ENCODE peak calls at places on chromosomes 5 and 9, in four cellular contexts. One of them, this sample, is unnamed.

GRCh38 chr9:69932901-69933300 is 110.7 kb upstream of the MAMDC2 start:
- DNase-seq in ascending aorta: no peak
- DNase-seq in left ventricle myocardium inferior: no peak
- DNase-seq in right cardiac atrium: no peak
- DNase-seq in this sample: no peak

GRCh38 chr5:131289738-131290137 is 25.9 kb downstream of the CDC42SE2 start:
- DNase-seq in right cardiac atrium: no peak
- DNase-seq in left ventricle myocardium inferior: no peak
- DNase-seq in ascending aorta: no peak
- DNase-seq in this sample: no peak

GRCh38 chr5:145775893-145776444 is 59.2 kb downstream of the PRELID2 start:
- DNase-seq in left ventricle myocardium inferior: no peak
- DNase-seq in right cardiac atrium: no peak
- DNase-seq in ascending aorta: no peak
- DNase-seq in this sample: no peak

GRCh38 chr5:158658439-158659230 is 441.1 kb downstream of the EBF1 start:
- DNase-seq in right cardiac atrium: no peak
- DNase-seq in ascending aorta: no peak
- DNase-seq in left ventricle myocardium inferior: no peak
- DNase-seq in this sample: no peak

GRCh38 chr5:65873181-65873580 is 53.2 kb upstream of the ERBIN start:
- DNase-seq in right cardiac atrium: no peak
- DNase-seq in left ventricle myocardium inferior: no peak
- DNase-seq in ascending aorta: no peak
- DNase-seq in this sample: no peak

GRCh38 chr9:121399883-121400607 is 30.0 kb upstream of the STOM start:
- DNase-seq in left ventricle myocardium inferior: no peak
- DNase-seq in ascending aorta: no peak
- DNase-seq in right cardiac atrium: no peak
- DNase-seq in this sample: no peak

GRCh38 chr9:108606408-108606807 is 249.4 kb downstream of the ACTL7B start:
- DNase-seq in right cardiac atrium: no peak
- DNase-seq in left ventricle myocardium inferior: no peak
- DNase-seq in ascending aorta: no peak
- DNase-seq in this sample: no peak

GRCh38 chr5:37704406-37704805 is 135.4 kb downstream of the GDNF start:
- DNase-seq in right cardiac atrium: no peak
- DNase-seq in left ventricle myocardium inferior: no peak
- DNase-seq in ascending aorta: no peak
- DNase-seq in this sample: no peak

GRCh38 chr5:120609570-120609969 is 145.5 kb downstream of the PRR16 start:
- DNase-seq in ascending aorta: no peak
- DNase-seq in right cardiac atrium: no peak
- DNase-seq in left ventricle myocardium inferior: no peak
- DNase-seq in this sample: no peak

GRCh38 chr9:100064872-100065581 is 33.8 kb downstream of the ERP44 start:
- DNase-seq in left ventricle myocardium inferior: no peak
- DNase-seq in right cardiac atrium: no peak
- DNase-seq in ascending aorta: no peak
- DNase-seq in this sample: no peak

GRCh38 chr9:19020886-19021285 is 12.1 kb downstream of the SAXO1 start:
- DNase-seq in right cardiac atrium: no peak
- DNase-seq in left ventricle myocardium inferior: no peak
- DNase-seq in ascending aorta: no peak
- DNase-seq in this sample: no peak

GRCh38 chr5:56637321-56637920 is 177.9 kb upstream of the MAP3K1 start:
- DNase-seq in left ventricle myocardium inferior: no peak
- DNase-seq in ascending aorta: no peak
- DNase-seq in right cardiac atrium: no peak
- DNase-seq in this sample: no peak

GRCh38 chr9:127200106-127200862 is 64.3 kb upstream of the GARNL3 start:
- DNase-seq in left ventricle myocardium inferior: peak; percentile 8
- DNase-seq in right cardiac atrium: no peak
- DNase-seq in ascending aorta: no peak
- DNase-seq in this sample: no peak

GRCh38 chr5:180646963-180647305 is 2.5 kb downstream of the FLT4 start:
- DNase-seq in right cardiac atrium: no peak
- DNase-seq in ascending aorta: no peak
- DNase-seq in left ventricle myocardium inferior: peak; percentile 5
- DNase-seq in this sample: no peak

GRCh38 chr9:89740722-89741121 is 135.9 kb downstream of the GADD45G start:
- DNase-seq in right cardiac atrium: no peak
- DNase-seq in left ventricle myocardium inferior: no peak
- DNase-seq in ascending aorta: no peak
- DNase-seq in this sample: no peak

GRCh38 chr9:3875371-3876132 is 349.8 kb upstream of the RFX3 start:
- DNase-seq in left ventricle myocardium inferior: no peak
- DNase-seq in ascending aorta: no peak
- DNase-seq in right cardiac atrium: no peak
- DNase-seq in this sample: no peak

GRCh38 chr9:27407966-27408365 is 111.0 kb upstream of the EQTN start:
- DNase-seq in right cardiac atrium: no peak
- DNase-seq in ascending aorta: no peak
- DNase-seq in left ventricle myocardium inferior: no peak
- DNase-seq in this sample: no peak

GRCh38 chr5:135371738-135372232 is 27.2 kb downstream of the MACROH2A1 start:
- DNase-seq in left ventricle myocardium inferior: no peak
- DNase-seq in ascending aorta: no peak
- DNase-seq in right cardiac atrium: no peak
- DNase-seq in this sample: no peak

DNA sequence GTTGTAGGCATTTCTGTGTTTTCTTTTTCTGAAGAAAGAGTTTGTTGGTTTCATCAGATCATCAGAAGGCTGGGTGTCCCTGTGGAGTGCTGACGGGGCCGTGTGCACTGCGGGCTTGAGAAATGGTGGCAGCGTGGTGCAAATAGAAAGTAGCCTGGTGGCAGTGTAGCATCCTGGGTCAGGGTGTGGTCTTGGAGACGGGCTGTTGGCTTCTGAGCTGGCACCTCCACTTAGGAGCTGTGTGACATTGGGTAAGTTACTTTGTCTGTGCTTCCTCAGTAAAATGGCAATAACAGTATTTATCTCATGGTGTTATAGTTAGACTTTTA is 10.0 kb upstream of the NDST1 start:
- DNase-seq in ascending aorta: no peak
- DNase-seq in left ventricle myocardium inferior: no peak
- DNase-seq in right cardiac atrium: no peak
- DNase-seq in this sample: no peak
- H3K4me1 ChIP-seq in ascending aorta: peaks cover 69% of the 10 kb centered on the region
- H3K4me1 ChIP-seq in left ventricle myocardium inferior: peaks cover 79% of the 10 kb centered on the region
- H3K4me1 ChIP-seq in right cardiac atrium: peaks cover 59% of the 10 kb centered on the region
- H3K4me1 ChIP-seq in this sample: peaks cover 66% of the 10 kb centered on the region

GRCh38 chr9:137163101-137163661 is 6.7 kb downstream of the LRRC26 start:
- DNase-seq in right cardiac atrium: no peak
- DNase-seq in left ventricle myocardium inferior: no peak
- DNase-seq in ascending aorta: no peak
- DNase-seq in this sample: no peak
- H3K27me3 ChIP-seq in right cardiac atrium: no peaks in the 10 kb centered on the region
- H3K27me3 ChIP-seq in left ventricle myocardium inferior: peaks cover 100% of the 10 kb centered on the region
- H3K27me3 ChIP-seq in ascending aorta: peaks cover 69% of the 10 kb centered on the region
- H3K27me3 ChIP-seq in this sample: peaks cover 99% of the 10 kb centered on the region

DNA sequence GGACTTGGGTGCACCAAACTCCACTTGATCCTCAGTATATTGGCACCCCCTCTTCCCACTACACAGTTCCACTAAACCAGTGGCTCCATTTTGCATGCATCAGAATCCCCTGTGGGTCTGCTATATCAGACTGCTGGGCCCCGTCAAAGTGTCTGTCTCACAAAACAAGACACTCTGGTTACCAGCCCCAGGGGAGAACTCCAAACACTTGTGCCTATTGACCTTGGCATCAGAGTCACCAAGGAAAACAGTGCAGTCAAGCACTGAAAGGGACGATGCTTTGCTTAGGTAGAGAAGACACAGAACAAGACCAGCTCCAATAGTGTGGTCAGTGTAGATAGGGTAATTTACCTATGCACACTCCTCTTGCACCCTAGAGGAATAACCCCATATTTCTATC is 205.8 kb upstream of the RAI14 start:
- DNase-seq in right cardiac atrium: no peak
- DNase-seq in ascending aorta: no peak
- DNase-seq in left ventricle myocardium inferior: no peak
- DNase-seq in this sample: no peak
- H3K4me1 ChIP-seq in right cardiac atrium: no peaks in the 10 kb centered on the region
- H3K4me1 ChIP-seq in ascending aorta: no peaks in the 10 kb centered on the region
- H3K4me1 ChIP-seq in left ventricle myocardium inferior: no peaks in the 10 kb centered on the region
- H3K4me1 ChIP-seq in this sample: peaks cover 7% of the 10 kb centered on the region

GRCh38 chr9:6646028-6646636 is 603 bp upstream of the GLDC start:
- DNase-seq in left ventricle myocardium inferior: no peak
- DNase-seq in ascending aorta: no peak
- DNase-seq in right cardiac atrium: no peak
- DNase-seq in this sample: no peak
- H3K27me3 ChIP-seq in left ventricle myocardium inferior: peaks cover 96% of the 10 kb centered on the region
- H3K27me3 ChIP-seq in ascending aorta: no peaks in the 10 kb centered on the region
- H3K27me3 ChIP-seq in right cardiac atrium: no peaks in the 10 kb centered on the region
- H3K27me3 ChIP-seq in this sample: peaks cover 44% of the 10 kb centered on the region

GRCh38 chr9:95463145-95464060 is 53.4 kb downstream of the PTCH1 start:
- DNase-seq in left ventricle myocardium inferior: no peak
- DNase-seq in right cardiac atrium: no peak
- DNase-seq in ascending aorta: no peak
- DNase-seq in this sample: no peak

GRCh38 chr9:95460627-95461164 is 56.1 kb downstream of the PTCH1 start:
- DNase-seq in ascending aorta: no peak
- DNase-seq in right cardiac atrium: no peak
- DNase-seq in left ventricle myocardium inferior: no peak
- DNase-seq in this sample: no peak

GRCh38 chr9:95462419-95463121 is 54.2 kb downstream of the PTCH1 start:
- DNase-seq in right cardiac atrium: peak; percentile 55
- DNase-seq in ascending aorta: no peak
- DNase-seq in left ventricle myocardium inferior: peak; percentile 55
- DNase-seq in this sample: no peak

GRCh38 chr9:95459867-95460626 is 56.7 kb downstream of the PTCH1 start:
- DNase-seq in right cardiac atrium: no peak
- DNase-seq in left ventricle myocardium inferior: no peak
- DNase-seq in ascending aorta: no peak
- DNase-seq in this sample: no peak

DNA sequence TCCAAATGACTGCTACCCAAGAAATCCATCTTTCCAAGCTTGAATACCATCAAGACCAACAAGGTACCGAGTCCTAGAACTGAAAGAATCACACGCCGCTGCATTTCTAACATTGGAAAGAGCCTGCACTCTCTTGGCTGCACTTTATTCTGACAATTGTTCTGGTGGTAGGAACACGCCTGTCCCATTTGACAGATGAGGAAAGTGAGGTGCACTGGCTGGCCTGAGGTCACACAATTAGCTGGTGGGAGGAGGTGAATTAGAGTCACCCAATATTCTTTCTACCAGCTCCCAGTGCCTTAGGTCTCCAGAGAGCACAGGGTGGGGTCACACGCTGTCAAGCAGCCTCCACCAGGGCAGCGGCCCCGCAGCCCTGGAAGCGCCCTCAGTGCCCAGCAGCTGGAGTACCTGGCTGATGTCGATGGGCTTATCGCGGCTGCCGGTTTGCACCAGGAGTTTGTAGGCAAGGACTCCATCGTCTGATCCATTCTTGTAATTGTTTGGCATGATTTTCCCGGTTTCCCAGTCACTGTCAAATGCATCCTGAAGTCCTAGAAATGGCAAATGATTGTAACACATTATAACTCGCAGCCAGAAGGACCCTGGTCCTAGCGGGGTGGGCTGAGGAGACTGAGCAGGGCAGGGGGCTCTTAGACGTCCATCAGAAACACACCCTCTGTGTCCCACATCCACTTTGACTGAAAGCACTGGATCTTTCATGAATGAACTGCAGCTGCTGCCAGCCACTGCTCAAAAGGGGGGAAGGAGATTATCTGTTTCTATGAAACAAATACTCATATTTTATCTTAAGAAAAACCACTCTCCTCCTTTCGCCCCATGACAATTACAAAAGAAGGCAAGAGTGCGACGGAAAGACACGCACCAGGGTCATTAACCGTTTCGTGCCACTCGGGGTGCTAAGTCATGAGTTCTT is 55.1 kb downstream of the PTCH1 start:
- DNase-seq in right cardiac atrium: no peak
- DNase-seq in left ventricle myocardium inferior: no peak
- DNase-seq in ascending aorta: no peak
- DNase-seq in this sample: no peak
- H3K4me1 ChIP-seq in right cardiac atrium: peaks cover 4% of the 10 kb centered on the region
- H3K4me1 ChIP-seq in left ventricle myocardium inferior: peaks cover 19% of the 10 kb centered on the region
- H3K4me1 ChIP-seq in ascending aorta: no peaks in the 10 kb centered on the region
- H3K4me1 ChIP-seq in this sample: peaks cover 20% of the 10 kb centered on the region

DNA sequence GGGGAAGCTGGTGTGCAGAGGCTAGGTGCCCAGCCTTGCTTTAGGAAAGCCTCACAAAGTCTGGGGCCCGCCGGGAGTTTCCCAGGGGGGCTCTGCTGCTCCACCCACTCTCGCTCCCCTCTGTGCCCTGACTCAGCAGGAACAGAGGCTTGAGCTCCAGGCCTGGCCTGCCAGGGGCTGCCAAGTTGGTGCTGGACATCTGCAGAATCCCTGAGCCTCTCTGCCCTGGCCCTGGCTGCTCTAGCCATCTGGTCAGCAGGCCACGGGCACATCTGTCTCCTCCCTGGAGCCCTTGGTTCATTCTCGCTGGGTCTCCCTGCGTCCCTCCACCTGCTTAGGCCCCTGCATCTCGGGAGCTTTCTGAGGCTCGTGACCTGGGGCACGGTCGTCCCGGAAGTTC is 626 bp upstream of the ADAMTSL2 start:
- DNase-seq in ascending aorta: no peak
- DNase-seq in right cardiac atrium: peak; percentile 58
- DNase-seq in left ventricle myocardium inferior: no peak
- DNase-seq in this sample: no peak
- H3K27me3 ChIP-seq in ascending aorta: no peaks in the 10 kb centered on the region
- H3K27me3 ChIP-seq in right cardiac atrium: no peaks in the 10 kb centered on the region
- H3K27me3 ChIP-seq in left ventricle myocardium inferior: peaks cover 32% of the 10 kb centered on the region
- H3K27me3 ChIP-seq in this sample: peaks cover 30% of the 10 kb centered on the region

DNA sequence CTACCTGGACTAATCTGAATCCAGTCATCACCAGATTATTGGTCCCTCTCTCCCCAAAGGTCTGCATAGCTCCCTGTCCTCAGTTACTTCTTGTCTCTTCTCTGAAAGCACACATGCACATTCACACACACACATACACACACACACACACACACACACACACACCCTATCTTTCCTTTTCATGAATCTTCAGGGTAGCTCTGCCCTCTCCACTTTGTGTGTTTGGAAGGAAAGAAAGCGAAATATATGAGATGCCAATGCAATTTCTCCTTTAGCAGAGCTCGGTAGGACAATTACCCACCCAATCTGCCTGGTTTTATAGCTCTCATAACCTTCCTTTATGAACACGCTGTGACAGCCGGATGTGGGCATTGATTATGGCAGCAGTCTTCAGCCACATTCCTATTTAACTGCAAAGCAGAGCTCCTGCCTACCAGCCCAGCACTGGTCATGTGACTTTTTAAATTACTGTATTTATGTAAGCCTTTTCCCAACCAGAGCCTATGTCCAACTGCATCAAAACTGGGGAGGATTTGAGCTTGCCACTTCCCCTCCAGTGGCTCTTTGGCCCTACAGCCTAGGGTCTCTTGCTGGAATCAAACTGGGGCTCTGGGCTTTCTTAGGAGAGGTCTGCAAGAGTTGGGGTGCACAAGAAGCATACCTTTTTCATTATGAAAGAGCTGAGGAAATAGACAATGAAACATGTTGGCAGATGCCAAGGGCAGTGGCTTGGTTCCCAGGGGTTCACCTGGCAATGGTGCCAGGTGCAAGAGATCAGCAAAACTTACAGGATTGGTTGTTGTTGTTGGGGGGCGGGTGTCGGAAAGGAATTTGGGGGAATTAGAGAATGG is 20.8 kb upstream of the MATR3 start:
- DNase-seq in left ventricle myocardium inferior: no peak
- DNase-seq in ascending aorta: no peak
- DNase-seq in right cardiac atrium: no peak
- DNase-seq in this sample: no peak
- H3K4me1 ChIP-seq in left ventricle myocardium inferior: peaks cover 84% of the 10 kb centered on the region
- H3K4me1 ChIP-seq in ascending aorta: peaks cover 21% of the 10 kb centered on the region
- H3K4me1 ChIP-seq in right cardiac atrium: peaks cover 6% of the 10 kb centered on the region
- H3K4me1 ChIP-seq in this sample: peaks cover 46% of the 10 kb centered on the region